ENCODE peak calls at places on chromosomes 3 and 15, in nine cellular contexts. E is right lobe of liver, S is HL-60, U is gastrocnemius medialis, G is HCT116, C is OCI-LY7, X is ovary, R is fibroblast of lung, W is heart left ventricle. M is an unnamed sample.

GRCh38 chr3:135491478-135491877 is 474.1 kb upstream of the PPP2R3A start:
- DNase-seq in E (no peak), S (no peak), U (peak), G (no peak), C (no peak), X (no peak), R (no peak), W (no peak), M (no peak)

GRCh38 chr15:96393209-96393513 is 62.7 kb downstream of the NR2F2 start:
- DNase-seq in E (no peak), S (no peak), U (no peak), G (no peak), C (no peak), X (no peak), R (no peak), W (no peak), M (no peak)

GRCh38 chr15:88878720-88879184 is 16.6 kb downstream of the HAPLN3 start:
- DNase-seq in E (no peak), S (peak), U (no peak), G (no peak), C (peak), X (no peak), R (peak), W (peak), M (peak)

GRCh38 chr15:52780172-52780980 is 9.8 kb downstream of the ONECUT1 start:
- DNase-seq in E (peak), S (peak), U (no peak), G (peak), C (peak), X (peak), R (peak), W (no peak), M (peak)

GRCh38 chr3:60774617-60775016 is 476.6 kb downstream of the FHIT start:
- DNase-seq in E (no peak), S (no peak), U (no peak), G (no peak), C (no peak), X (no peak), R (no peak), W (no peak), M (no peak)

GRCh38 chr3:43086460-43087165 is 19.3 kb downstream of the POMGNT2 start:
- DNase-seq in E (no peak), S (no peak), U (no peak), G (no peak), C (no peak), X (no peak), R (peak), W (no peak), M (no peak)

GRCh38 chr15:37135225-37135624 is 34.9 kb upstream of the MEIS2 start:
- DNase-seq in E (no peak), S (no peak), U (no peak), G (peak), C (peak), X (no peak), R (no peak), W (no peak), M (peak)

GRCh38 chr3:42495393-42495792 is 7.0 kb upstream of the VIPR1 start:
- DNase-seq in E (no peak), S (no peak), U (no peak), G (no peak), C (no peak), X (no peak), R (no peak), W (no peak), M (peak)

GRCh38 chr15:43215961-43216360 is 4.9 kb downstream of the EPB42 start:
- DNase-seq in E (no peak), S (no peak), U (no peak), G (no peak), C (no peak), X (no peak), R (peak), W (no peak), M (no peak)

GRCh38 chr3:38616111-38616510 is 33.4 kb downstream of the SCN5A start:
- DNase-seq in E (no peak), S (no peak), U (no peak), G (no peak), C (no peak), X (peak), R (no peak), W (peak), M (no peak)

DNA sequence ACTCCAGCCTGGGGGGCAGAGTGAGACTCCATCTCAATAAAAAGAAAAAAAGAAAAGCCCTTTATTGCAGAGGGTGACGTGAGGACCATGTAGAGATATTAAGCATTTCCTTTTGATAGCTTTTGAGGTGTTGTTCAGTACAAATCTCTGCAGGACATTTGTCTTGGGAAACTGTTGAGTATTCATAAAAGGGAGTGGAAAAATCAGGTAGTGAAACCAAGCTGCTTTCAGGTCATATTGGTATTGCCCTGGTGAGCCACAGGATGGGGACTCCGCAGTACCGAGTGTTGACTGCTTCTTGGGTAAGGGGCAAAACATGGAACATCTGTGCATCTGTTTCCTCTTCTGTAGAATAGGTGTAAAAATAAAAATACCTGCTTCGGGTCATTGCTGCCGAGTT is 9.9 kb downstream of the ITPR1 start:
- DNase-seq in E (no peak), S (no peak), U (no peak), G (no peak), C (peak), X (no peak), R (no peak), W (no peak), M (no peak)
- H3K27ac ChIP-seq in E (no peak), S (no peak), U (no peak), G (no peak), C (peak), X (peak), R (no peak), W (peak), M (no peak)

GRCh38 chr3:64410226-64410625 is 185.0 kb upstream of the PRICKLE2 start:
- DNase-seq in E (no peak), S (no peak), U (no peak), G (no peak), C (no peak), X (no peak), R (no peak), W (no peak), M (no peak)

GRCh38 chr3:64408770-64409169 is 183.5 kb upstream of the PRICKLE2 start:
- DNase-seq in E (no peak), S (no peak), U (no peak), G (no peak), C (no peak), X (no peak), R (no peak), W (no peak), M (no peak)

GRCh38 chr3:64414043-64414442 is 188.8 kb upstream of the PRICKLE2 start:
- DNase-seq in E (no peak), S (no peak), U (no peak), G (no peak), C (no peak), X (no peak), R (no peak), W (no peak), M (no peak)

GRCh38 chr3:64405211-64405818 is 180.0 kb upstream of the PRICKLE2 start:
- DNase-seq in E (no peak), S (no peak), U (no peak), G (no peak), C (no peak), X (no peak), R (no peak), W (no peak), M (no peak)

DNA sequence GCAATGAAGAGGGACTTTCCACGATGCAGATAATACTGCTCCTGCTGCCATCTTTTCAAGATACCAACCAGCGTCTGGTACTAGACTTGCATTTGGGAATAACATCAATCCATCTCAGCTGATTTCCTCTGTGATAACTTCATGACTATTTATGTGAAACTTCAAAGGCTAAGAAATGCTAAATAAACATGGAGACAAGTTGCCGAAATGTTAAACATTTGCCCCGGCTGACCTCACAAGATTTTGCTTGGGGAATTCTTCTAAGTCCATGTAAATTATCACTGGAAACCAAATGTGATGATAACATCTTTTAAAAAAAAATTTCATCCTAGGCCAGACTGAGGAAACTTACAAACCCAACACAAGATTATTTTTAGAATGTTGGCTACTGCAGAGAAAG is 185.8 kb upstream of the PRICKLE2 start:
- DNase-seq in E (no peak), S (no peak), U (no peak), G (no peak), C (no peak), X (no peak), R (no peak), W (no peak), M (no peak)
- H3K27ac ChIP-seq in E (no peak), S (no peak), U (no peak), G (no peak), C (no peak), X (no peak), R (no peak), W (no peak), M (no peak)

GRCh38 chr3:24101676-24102168 is 156.6 kb downstream of the NR1D2 start:
- DNase-seq in E (no peak), S (no peak), U (no peak), G (no peak), C (no peak), X (no peak), R (peak), W (no peak), M (no peak)
- H3K27ac ChIP-seq in E (no peak), S (no peak), U (no peak), G (no peak), C (no peak), X (no peak), R (no peak), W (no peak), M (no peak)

GRCh38 chr3:188268336-188268735 is 114.4 kb downstream of the LPP start:
- DNase-seq in E (no peak), S (no peak), U (no peak), G (no peak), C (no peak), X (no peak), R (no peak), W (no peak), M (no peak)
- H3K27ac ChIP-seq in E (peak), S (no peak), U (peak), G (no peak), C (no peak), X (no peak), R (peak), W (no peak), M (peak)

DNA sequence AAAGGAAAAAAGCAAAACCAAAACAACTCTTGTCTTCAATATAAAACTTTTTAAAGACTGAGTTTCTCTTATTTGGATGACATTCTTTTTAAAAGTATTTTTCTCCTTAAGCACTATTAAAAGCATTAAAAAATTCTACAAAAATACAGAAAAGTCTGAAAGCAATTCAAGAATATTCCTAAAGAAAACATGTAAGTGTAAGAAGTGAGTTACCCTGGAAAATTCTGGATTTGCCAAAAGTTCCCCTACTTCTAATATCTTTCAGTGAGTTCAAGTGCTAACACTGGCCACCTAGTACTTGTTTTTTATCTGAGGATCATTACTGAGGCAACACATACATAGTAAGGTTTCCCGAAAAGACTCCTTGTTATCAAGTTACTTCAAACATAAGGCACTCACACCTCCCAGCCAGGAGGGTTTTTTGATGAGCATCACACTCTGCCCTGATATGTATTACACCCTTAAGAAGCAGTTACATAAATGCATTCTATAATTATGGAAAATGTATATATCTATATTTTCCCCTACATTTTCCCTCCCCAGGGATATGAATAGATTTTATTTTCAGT is 158.4 kb downstream of the TIGIT start:
- DNase-seq in E (no peak), S (no peak), U (no peak), G (no peak), C (peak), X (no peak), R (peak), W (no peak), M (no peak)
- H3K27ac ChIP-seq in E (peak), S (no peak), U (peak), G (no peak), C (peak), X (peak), R (peak), W (peak), M (no peak)

GRCh38 chr3:179977356-179977755 is 59.4 kb downstream of the PEX5L start:
- DNase-seq in E (no peak), S (no peak), U (no peak), G (no peak), C (no peak), X (no peak), R (no peak), W (no peak), M (no peak)

GRCh38 chr3:179981646-179982045 is 55.1 kb downstream of the PEX5L start:
- DNase-seq in E (no peak), S (no peak), U (no peak), G (no peak), C (no peak), X (no peak), R (no peak), W (no peak), M (no peak)
- H3K27ac ChIP-seq in E (no peak), S (no peak), U (no peak), G (no peak), C (no peak), X (no peak), R (no peak), W (no peak), M (no peak)

GRCh38 chr3:141313091-141313683 is 55.1 kb upstream of the ZBTB38 start:
- DNase-seq in E (no peak), S (no peak), U (no peak), G (no peak), C (no peak), X (no peak), R (no peak), W (no peak), M (no peak)
- H3K27ac ChIP-seq in E (no peak), S (no peak), U (no peak), G (no peak), C (no peak), X (no peak), R (no peak), W (no peak), M (no peak)

GRCh38 chr15:70292511-70292760 is 194.7 kb upstream of the TLE3 start:
- DNase-seq in E (no peak), S (no peak), U (no peak), G (no peak), C (no peak), X (no peak), R (no peak), W (no peak), M (no peak)

GRCh38 chr15:70291295-70291694 is 193.6 kb upstream of the TLE3 start:
- DNase-seq in E (no peak), S (no peak), U (no peak), G (no peak), C (no peak), X (no peak), R (no peak), W (no peak), M (no peak)

GRCh38 chr15:70291696-70292510 is 194.2 kb upstream of the TLE3 start:
- DNase-seq in E (no peak), S (no peak), U (no peak), G (no peak), C (no peak), X (no peak), R (no peak), W (no peak), M (no peak)

GRCh38 chr15:70290708-70291107 is 193.0 kb upstream of the TLE3 start:
- DNase-seq in E (no peak), S (no peak), U (no peak), G (no peak), C (no peak), X (no peak), R (no peak), W (no peak), M (no peak)

GRCh38 chr15:70289191-70289955 is 191.7 kb upstream of the TLE3 start:
- DNase-seq in E (no peak), S (no peak), U (no peak), G (no peak), C (no peak), X (no peak), R (peak), W (no peak), M (no peak)
- H3K27ac ChIP-seq in E (no peak), S (no peak), U (no peak), G (no peak), C (no peak), X (no peak), R (no peak), W (no peak), M (no peak)

DNA sequence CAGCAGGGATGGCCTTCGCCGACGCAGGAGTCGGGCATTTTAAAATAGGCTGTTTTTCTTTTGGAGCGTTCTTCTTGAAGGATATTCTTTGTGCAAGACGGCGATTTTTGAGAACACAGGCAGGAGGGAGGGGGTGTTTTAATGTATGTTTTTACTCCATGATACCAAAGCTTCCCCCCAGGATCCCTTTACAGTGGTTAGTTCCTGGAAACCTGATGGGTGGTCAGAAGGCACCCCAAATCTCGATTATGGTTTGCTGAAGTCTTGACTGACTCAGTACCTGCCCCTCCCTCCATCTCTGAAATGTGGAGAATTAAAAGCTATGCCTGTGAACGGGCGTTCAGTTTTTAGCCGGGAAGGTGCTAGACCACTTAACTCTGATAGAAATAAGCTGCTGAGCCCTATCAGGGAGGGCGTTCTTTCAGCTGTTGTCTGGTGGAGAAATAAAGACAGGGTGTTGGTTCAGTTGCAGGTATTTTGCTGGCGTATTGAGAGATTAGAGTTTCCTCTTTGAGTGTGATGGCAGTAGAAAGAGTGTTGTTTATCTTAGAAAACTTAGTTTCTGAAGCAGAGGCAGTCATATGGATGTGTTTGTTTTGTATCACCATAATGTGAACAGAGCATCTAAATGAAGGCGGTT is 3.4 kb downstream of the IGF1R start:
- DNase-seq in E (no peak), S (peak), U (no peak), G (no peak), C (no peak), X (no peak), R (peak), W (no peak), M (no peak)
- H3K27ac ChIP-seq in E (no peak), S (no peak), U (peak), G (no peak), C (no peak), X (peak), R (peak), W (peak), M (no peak)

GRCh38 chr3:190378240-190378891 is 9.6 kb upstream of the CLDN16 start:
- DNase-seq in E (no peak), S (no peak), U (peak), G (no peak), C (no peak), X (no peak), R (peak), W (no peak), M (no peak)
- H3K27ac ChIP-seq in E (peak), S (no peak), U (no peak), G (no peak), C (no peak), X (no peak), R (no peak), W (no peak), M (no peak)